ENCODE peak calls at places on chromosomes 1 and 21, in eight cellular contexts. D is brain pericyte, L is left ventricle myocardium superior, T is BE2C, A is HFFc6, Q is body of pancreas, H is Right ventricle myocardium inferior, K is NCI-H1092 treated with DMSO at 0.1 percent for 48 hours. Y is an unnamed sample.

GRCh38 chr1:80656011-80656627 is 1144.6 kb upstream of the ADGRL2 start:
- DNase-seq in D (no peak), L (no peak), T (no peak), A (no peak), Q (no peak), H (no peak), K (no peak), Y (peak)

GRCh38 chr1:24385160-24385939 is 28.2 kb downstream of the STPG1 start:
- DNase-seq in D (no peak), L (no peak), T (no peak), A (peak), Q (no peak), H (no peak), K (no peak), Y (peak)

GRCh38 chr1:218874801-218875400 is 298.8 kb upstream of the LYPLAL1 start:
- DNase-seq in D (no peak), L (no peak), T (no peak), A (no peak), Q (no peak), H (no peak), K (no peak), Y (no peak)

GRCh38 chr1:70980361-70980760 is 67.3 kb downstream of the PTGER3 start:
- DNase-seq in D (no peak), L (no peak), T (no peak), A (no peak), Q (no peak), H (no peak), K (no peak), Y (no peak)

GRCh38 chr1:68973459-68974244 is 476.8 kb upstream of the DEPDC1 start:
- DNase-seq in D (no peak), L (no peak), T (no peak), A (no peak), Q (no peak), H (no peak), K (no peak), Y (no peak)

GRCh38 chr1:216815239-216815955 is 92.2 kb upstream of the ESRRG start:
- DNase-seq in D (no peak), L (peak), T (no peak), A (no peak), Q (no peak), H (peak), K (peak), Y (peak)

GRCh38 chr21:45027241-45028196 is 46.9 kb upstream of the ADARB1 start:
- DNase-seq in D (no peak), L (no peak), T (peak), A (no peak), Q (no peak), H (no peak), K (no peak), Y (no peak)

GRCh38 chr1:23442751-23443150 is 18.2 kb upstream of the TCEA3 start:
- DNase-seq in D (no peak), L (no peak), T (no peak), A (no peak), Q (no peak), H (no peak), K (no peak), Y (no peak)

GRCh38 chr1:21168444-21168843 is 8.3 kb downstream of the EIF4G3 start:
- DNase-seq in D (no peak), L (no peak), T (no peak), A (no peak), Q (no peak), H (no peak), K (no peak), Y (no peak)

GRCh38 chr1:24374891-24375786 is 38.4 kb downstream of the STPG1 start:
- DNase-seq in D (no peak), L (no peak), T (no peak), A (no peak), Q (no peak), H (no peak), K (peak), Y (peak)

GRCh38 chr1:77024500-77024899 is 157.2 kb downstream of the ST6GALNAC5 start:
- DNase-seq in D (no peak), L (no peak), T (no peak), A (no peak), Q (no peak), H (no peak), K (no peak), Y (no peak)

GRCh38 chr21:45838636-45839035 is 142.9 kb upstream of the COL6A1 start:
- DNase-seq in D (no peak), L (no peak), T (no peak), A (no peak), Q (no peak), H (no peak), K (no peak), Y (no peak)

Y was measured in EL.